ENCODE peak calls at places on chromosomes 5 and 9, in four cellular contexts. V is LNCaP clone FGC, Z is GM20000, R is aorta. I is an unnamed sample.

GRCh38 chr5:139653616-139654015 is 5.5 kb downstream of the CXXC5 start:
- DNase-seq in V (no peak), Z (no peak), R (no peak), I (peak)

GRCh38 chr9:134607971-134608370 is 33.6 kb upstream of the COL5A1 start:
- DNase-seq in V (no peak), Z (no peak), R (no peak), I (no peak)

GRCh38 chr9:130765135-130766030 is 69.7 kb upstream of the ABL1 start:
- DNase-seq in V (no peak), Z (peak), R (no peak), I (peak)

GRCh38 chr9:80085668-80086067 is 513.9 kb downstream of the TLE4 start:
- DNase-seq in V (no peak), Z (no peak), R (no peak), I (no peak)

GRCh38 chr9:132572921-132573320 is 9.5 kb upstream of the BARHL1 start:
- DNase-seq in V (no peak), Z (no peak), R (peak), I (no peak)

GRCh38 chr9:135886147-135886981 is 21.0 kb downstream of the CAMSAP1 start:
- DNase-seq in V (no peak), Z (no peak), R (no peak), I (no peak)

GRCh38 chr9:87564111-87564510 is 66.4 kb downstream of the DAPK1 start:
- DNase-seq in V (no peak), Z (peak), R (no peak), I (peak)

GRCh38 chr5:39473156-39473779 is 48.5 kb upstream of the DAB2 start:
- DNase-seq in V (no peak), Z (no peak), R (no peak), I (no peak)

GRCh38 chr5:23318960-23319359 is 188.4 kb upstream of the PRDM9 start:
- DNase-seq in V (no peak), Z (no peak), R (no peak), I (no peak)

GRCh38 chr9:92770005-92770995 is 5.7 kb upstream of the BICD2 start:
- DNase-seq in V (no peak), Z (no peak), R (no peak), I (peak)

GRCh38 chr9:85483214-85483613 is 258.5 kb downstream of the AGTPBP1 start:
- DNase-seq in V (peak), Z (no peak), R (no peak), I (no peak)

GRCh38 chr5:148569948-148570347 is 84.4 kb downstream of the HTR4 start:
- DNase-seq in V (peak), Z (no peak), R (no peak), I (no peak)

GRCh38 chr5:152246401-152246800 is 158.7 kb downstream of the NMUR2 start:
- DNase-seq in V (peak), Z (no peak), R (no peak), I (peak)

GRCh38 chr9:124133752-124134151 is 122.2 kb downstream of the LHX2 start:
- DNase-seq in V (no peak), Z (peak), R (no peak), I (no peak)

GRCh38 chr5:103428411-103428871 is 134.1 kb downstream of the NUDT12 start:
- DNase-seq in V (no peak), Z (no peak), R (no peak), I (no peak)

GRCh38 chr5:169914766-169915165 is 65.5 kb downstream of the INSYN2B start:
- DNase-seq in V (no peak), Z (no peak), R (no peak), I (no peak)

GRCh38 chr5:126746290-126746689 is 30.6 kb upstream of the LMNB1 start:
- DNase-seq in V (no peak), Z (no peak), R (no peak), I (no peak)

GRCh38 chr9:83986765-83987401 is 6.3 kb downstream of the RMI1 start:
- DNase-seq in V (peak), Z (no peak), R (peak), I (no peak)

GRCh38 chr9:13361076-13361475 is 81.6 kb upstream of the MPDZ start:
- DNase-seq in V (no peak), Z (no peak), R (no peak), I (no peak)

I was measured in GM12865.